ENCODE peak calls at places on chromosomes 4 and X, in ten cellular contexts. H, C, W, I, K, G, O, Y, F and J are unnamed samples. For H3K4me1, the result is how much of the 10 kb centered on the place peaks cover.

GRCh38 chr4:3376266-3376665 is 65.5 kb upstream of the HGFAC start:
- DNase-seq in H (no peak), C (no peak), W (peak), I (no peak), K (no peak), G (no peak), O (no peak), Y (no peak), F (no peak), J (no peak)

GRCh38 chrX:102517331-102517730 is 792 bp upstream of the TMSB15A start:
- DNase-seq in H (no peak), C (peak), W (no peak), I (no peak), K (no peak), G (no peak), O (no peak), Y (no peak), F (peak), J (no peak)

GRCh38 chr4:8721621-8722020 is 129.1 kb downstream of the CPZ start:
- DNase-seq in H (no peak), C (no peak), W (no peak), I (no peak), K (no peak), G (no peak), O (no peak), Y (no peak), F (no peak), J (peak)

GRCh38 chr4:152110780-152111179 is 350.0 kb upstream of the GATB start:
- DNase-seq in H (peak), C (no peak), W (no peak), I (no peak), K (no peak), G (no peak), O (no peak), Y (no peak), F (no peak), J (no peak)

GRCh38 chrX:17448188-17448587 is 73.2 kb downstream of the NHS start:
- DNase-seq in H (no peak), C (no peak), W (no peak), I (no peak), K (no peak), G (no peak), O (no peak), Y (no peak), F (no peak), J (no peak)

GRCh38 chrX:47184486-47184885 is 9.1 kb upstream of the UBA1 start:
- DNase-seq in H (no peak), C (no peak), W (no peak), I (no peak), K (no peak), G (no peak), O (no peak), Y (no peak), F (no peak), J (no peak)

GRCh38 chrX:150329282-150329681 is 33.8 kb upstream of the MAMLD1 start:
- DNase-seq in H (no peak), C (no peak), W (no peak), I (no peak), K (no peak), G (no peak), O (no peak), Y (no peak), F (no peak), J (no peak)

GRCh38 chr4:10605746-10606482 is 78.7 kb downstream of the CLNK start:
- DNase-seq in H (no peak), C (peak), W (no peak), I (no peak), K (no peak), G (no peak), O (no peak), Y (no peak), F (peak), J (no peak)

GRCh38 chrX:17622331-17622730 is 115.0 kb upstream of the SCML1 start:
- DNase-seq in H (no peak), C (no peak), W (no peak), I (no peak), K (no peak), G (no peak), O (no peak), Y (no peak), F (no peak), J (no peak)

GRCh38 chr4:153215976-153216375 is 11.7 kb downstream of the TRIM2 start:
- DNase-seq in H (no peak), C (no peak), W (no peak), I (no peak), K (no peak), G (no peak), O (no peak), Y (no peak), F (no peak), J (no peak)

GRCh38 chr4:135838889-135839288 is 1637.3 kb upstream of the PABPC4L start:
- DNase-seq in H (no peak), C (no peak), W (no peak), I (no peak), K (no peak), G (no peak), O (no peak), Y (no peak), F (peak), J (no peak)

GRCh38 chr4:154467886-154468285 is 23.7 kb downstream of the DCHS2 start:
- DNase-seq in H (no peak), C (peak), W (no peak), I (no peak), K (no peak), G (no peak), O (no peak), Y (no peak), F (no peak), J (no peak)

GRCh38 chr4:112946127-112946526 is 103.3 kb upstream of the ANK2 start:
- DNase-seq in H (no peak), C (no peak), W (no peak), I (no peak), K (no peak), G (no peak), O (no peak), Y (no peak), F (no peak), J (no peak)

GRCh38 chr4:8739820-8740665 is 131.6 kb downstream of the HMX1 start:
- DNase-seq in H (peak), C (no peak), W (peak), I (no peak), K (no peak), G (no peak), O (no peak), Y (peak), F (no peak), J (peak)

GRCh38 chr4:43014266-43014665 is 121.8 kb downstream of the GRXCR1 start:
- DNase-seq in H (no peak), C (no peak), W (no peak), I (no peak), K (no peak), G (no peak), O (no peak), Y (no peak), F (no peak), J (no peak)

GRCh38 chrX:101171883-101172400 is 47.6 kb upstream of the DRP2 start:
- DNase-seq in H (no peak), C (no peak), W (no peak), I (no peak), K (no peak), G (no peak), O (no peak), Y (no peak), F (no peak), J (no peak)

GRCh38 chrX:110418220-110418856 is 59.7 kb downstream of the RTL9 start:
- DNase-seq in H (no peak), C (no peak), W (no peak), I (no peak), K (no peak), G (no peak), O (peak), Y (peak), F (peak), J (no peak)

GRCh38 chr4:139314047-139314800 is 11.9 kb upstream of the NDUFC1 start:
- DNase-seq in H (no peak), C (no peak), W (no peak), I (no peak), K (no peak), G (no peak), O (no peak), Y (no peak), F (no peak), J (no peak)

GRCh38 chrX:119240356-119240755 is 4.3 kb downstream of the PGRMC1 start:
- DNase-seq in H (no peak), C (no peak), W (no peak), I (no peak), K (no peak), G (no peak), O (no peak), Y (no peak), F (no peak), J (no peak)

GRCh38 chr4:123488916-123489315 is 92.3 kb downstream of the SPRY1 start:
- DNase-seq in H (no peak), C (peak), W (no peak), I (no peak), K (no peak), G (no peak), O (no peak), Y (no peak), F (peak), J (no peak)

GRCh38 chr4:108620933-108621905 is 843 bp downstream of the RPL34 start:
- DNase-seq in H (no peak), C (no peak), W (no peak), I (no peak), K (no peak), G (no peak), O (no peak), Y (no peak), F (peak), J (no peak)

DNA sequence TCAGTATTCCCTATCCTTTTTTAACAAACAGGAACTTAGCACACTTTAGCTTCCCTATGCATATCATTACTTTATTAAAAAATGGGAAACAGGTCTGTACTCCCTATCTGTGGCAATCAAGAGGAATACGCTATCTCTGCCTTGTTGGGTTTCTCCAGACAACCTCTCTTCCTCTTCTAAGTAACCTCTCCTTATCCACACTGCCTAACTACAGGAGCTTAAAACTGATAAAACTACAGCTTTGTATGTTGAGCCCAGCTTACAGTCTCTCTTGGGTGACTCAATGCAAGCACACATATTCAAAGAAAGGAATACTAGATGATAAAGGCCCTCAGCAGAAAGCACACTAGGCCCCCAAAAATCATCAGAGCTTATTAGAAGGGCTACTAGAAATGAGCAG is 8.9 kb downstream of the NUP62CL start:
- DNase-seq in H (no peak), C (no peak), W (no peak), I (no peak), K (no peak), G (no peak), O (no peak), Y (no peak), F (no peak), J (no peak)
- H3K4me3 ChIP-seq in H (no peak), C (no peak), W (no peak), I (no peak), K (no peak), G (no peak), O (no peak), Y (no peak), F (no peak), J (no peak)

DNA sequence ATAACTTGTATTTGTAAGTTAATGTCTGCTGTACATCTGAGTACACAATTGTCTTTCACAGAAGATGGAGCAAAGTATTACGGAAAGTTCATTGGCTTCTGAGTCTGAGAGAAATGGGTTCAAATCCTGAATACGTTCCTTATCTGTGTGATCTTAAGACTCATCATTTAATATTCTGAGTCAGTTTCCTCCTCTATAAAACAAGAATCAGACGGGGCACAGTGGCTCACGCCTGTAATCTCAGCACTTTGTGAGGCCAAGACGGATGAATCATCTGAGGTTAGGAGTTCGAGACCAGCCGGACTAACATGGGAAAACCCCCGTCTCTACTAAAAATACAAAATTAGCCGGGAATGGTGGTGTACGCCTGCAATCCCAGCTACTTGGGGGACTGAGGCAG is 57.8 kb downstream of the APBB2 start:
- DNase-seq in H (no peak), C (peak), W (no peak), I (no peak), K (no peak), G (no peak), O (no peak), Y (no peak), F (peak), J (no peak)
- H3K27ac ChIP-seq in H (no peak), C (peak), W (no peak), I (no peak), K (no peak), G (no peak), O (no peak), Y (no peak), F (peak), J (peak)

GRCh38 chr4:146062325-146062715 is 113.2 kb upstream of the LSM6 start:
- DNase-seq in H (no peak), C (no peak), W (no peak), I (no peak), K (no peak), G (no peak), O (no peak), Y (no peak), F (no peak), J (no peak)
- H3K4me1 ChIP-seq in H (under half), C (under half), W (under half), I (under half), K (under half), G (under half), O (under half), Y (under half), F (under half), J (under half)

DNA sequence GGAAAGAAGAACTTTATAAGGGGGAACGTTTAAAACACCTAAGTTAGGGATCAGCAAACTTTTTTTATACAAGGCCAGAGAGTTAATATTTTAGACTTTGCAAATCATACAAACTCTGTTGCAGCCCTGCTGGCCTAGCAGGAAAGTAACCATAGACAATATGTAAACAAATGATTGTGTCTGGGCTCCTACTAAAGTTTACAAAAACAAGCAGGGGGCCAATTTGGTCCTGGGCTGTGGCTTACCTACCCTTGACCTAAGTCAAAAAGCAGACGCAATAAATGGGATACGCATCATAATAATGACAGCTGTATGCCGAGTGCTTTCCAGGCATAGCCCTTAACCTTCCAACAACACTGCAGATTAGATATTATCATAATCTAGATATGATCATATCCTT is 4.9 kb downstream of the TASL start:
- DNase-seq in H (no peak), C (no peak), W (no peak), I (no peak), K (no peak), G (no peak), O (no peak), Y (no peak), F (no peak), J (no peak)
- H3K4me3 ChIP-seq in H (no peak), C (no peak), W (no peak), I (no peak), K (no peak), G (no peak), O (no peak), Y (no peak), F (no peak), J (no peak)

GRCh38 chrX:8845469-8845868 is 44.3 kb upstream of the FAM9A start:
- DNase-seq in H (no peak), C (no peak), W (no peak), I (no peak), K (no peak), G (no peak), O (no peak), Y (no peak), F (no peak), J (no peak)

GRCh38 chrX:8846271-8846670 is 45.1 kb upstream of the FAM9A start:
- DNase-seq in H (no peak), C (no peak), W (no peak), I (no peak), K (no peak), G (no peak), O (no peak), Y (no peak), F (peak), J (no peak)

GRCh38 chrX:8841911-8842310 is 40.7 kb upstream of the FAM9A start:
- DNase-seq in H (no peak), C (no peak), W (no peak), I (no peak), K (no peak), G (no peak), O (no peak), Y (no peak), F (no peak), J (no peak)

GRCh38 chrX:8845060-8845459 is 43.9 kb upstream of the FAM9A start:
- DNase-seq in H (no peak), C (no peak), W (no peak), I (no peak), K (no peak), G (no peak), O (no peak), Y (no peak), F (peak), J (no peak)

DNA sequence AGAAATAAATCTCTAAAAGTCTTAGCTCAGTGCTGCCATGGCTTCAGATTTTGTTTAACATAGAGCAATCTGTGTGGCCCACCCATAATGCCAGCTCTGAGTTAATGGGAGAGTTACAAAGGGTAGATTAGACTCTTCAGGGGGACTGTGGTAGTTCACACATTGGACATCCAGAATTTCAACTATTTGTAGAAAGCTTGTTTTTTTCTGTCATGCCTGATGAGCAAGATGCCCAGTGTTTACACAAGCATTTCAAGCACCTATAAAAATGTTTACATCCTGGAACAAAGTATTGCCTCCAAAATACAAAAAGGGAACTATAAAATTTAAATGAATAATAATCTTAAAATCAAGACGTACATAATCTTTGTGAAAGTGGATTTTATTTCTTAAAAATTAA is 43.0 kb upstream of the FAM9A start:
- DNase-seq in H (no peak), C (no peak), W (no peak), I (no peak), K (no peak), G (no peak), O (no peak), Y (no peak), F (no peak), J (no peak)
- H3K27ac ChIP-seq in H (no peak), C (no peak), W (no peak), I (no peak), K (no peak), G (no peak), O (no peak), Y (no peak), F (no peak), J (no peak)

GRCh38 chrX:41868392-41868977 is 54.9 kb downstream of the CASK start:
- DNase-seq in H (no peak), C (no peak), W (no peak), I (no peak), K (no peak), G (no peak), O (no peak), Y (no peak), F (no peak), J (no peak)
- H3K4me1 ChIP-seq in H (under half), C (under half), W (under half), I (under half), K (under half), G (under half), O (under half), Y (under half), F (under half), J (under half)

DNA sequence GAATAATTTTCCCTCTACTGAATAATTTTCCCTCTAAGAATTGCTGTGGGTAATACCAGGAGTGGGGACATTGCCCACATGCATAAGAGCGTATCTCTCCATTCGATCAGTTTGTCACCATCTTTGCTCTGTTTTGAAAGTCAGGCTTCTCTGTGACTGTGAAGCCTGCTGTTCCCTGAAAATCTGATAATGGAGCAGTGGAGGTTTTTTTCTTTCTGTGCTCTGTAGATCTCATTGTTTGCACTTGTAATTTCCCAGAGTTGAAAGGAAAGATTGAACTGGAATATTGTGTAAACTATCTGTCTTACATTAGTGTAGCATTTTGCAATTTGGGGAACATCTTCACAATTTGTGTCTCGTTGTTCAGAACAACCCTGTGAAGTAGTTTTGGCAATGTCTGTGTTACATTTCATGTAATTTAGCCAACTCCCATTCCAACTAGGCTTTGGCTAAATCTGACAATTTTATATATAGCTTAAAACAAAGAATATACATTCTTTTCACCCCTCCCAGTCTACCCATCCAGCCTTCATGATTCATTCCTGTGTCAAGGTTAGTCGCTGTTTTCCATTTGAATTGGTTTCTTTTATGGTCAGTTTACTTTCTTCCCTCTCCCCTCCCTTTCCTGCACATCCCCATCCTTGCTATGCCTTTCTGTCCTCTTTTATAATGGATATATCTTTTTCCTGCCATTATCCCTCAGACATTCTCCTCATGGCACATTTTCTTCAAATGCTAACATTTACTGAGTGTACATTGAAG is 4.5 kb downstream of the ZXDB start:
- DNase-seq in H (no peak), C (no peak), W (no peak), I (no peak), K (no peak), G (no peak), O (no peak), Y (no peak), F (peak), J (no peak)
- H3K4me3 ChIP-seq in H (peak), C (peak), W (no peak), I (no peak), K (no peak), G (peak), O (no peak), Y (peak), F (peak), J (peak)

GRCh38 chrX:19772759-19773623 is 114.4 kb downstream of the SH3KBP1 start:
- DNase-seq in H (no peak), C (no peak), W (no peak), I (no peak), K (no peak), G (no peak), O (no peak), Y (no peak), F (no peak), J (no peak)
- H3K27ac ChIP-seq in H (peak), C (no peak), W (peak), I (no peak), K (peak), G (no peak), O (no peak), Y (peak), F (peak), J (no peak)

DNA sequence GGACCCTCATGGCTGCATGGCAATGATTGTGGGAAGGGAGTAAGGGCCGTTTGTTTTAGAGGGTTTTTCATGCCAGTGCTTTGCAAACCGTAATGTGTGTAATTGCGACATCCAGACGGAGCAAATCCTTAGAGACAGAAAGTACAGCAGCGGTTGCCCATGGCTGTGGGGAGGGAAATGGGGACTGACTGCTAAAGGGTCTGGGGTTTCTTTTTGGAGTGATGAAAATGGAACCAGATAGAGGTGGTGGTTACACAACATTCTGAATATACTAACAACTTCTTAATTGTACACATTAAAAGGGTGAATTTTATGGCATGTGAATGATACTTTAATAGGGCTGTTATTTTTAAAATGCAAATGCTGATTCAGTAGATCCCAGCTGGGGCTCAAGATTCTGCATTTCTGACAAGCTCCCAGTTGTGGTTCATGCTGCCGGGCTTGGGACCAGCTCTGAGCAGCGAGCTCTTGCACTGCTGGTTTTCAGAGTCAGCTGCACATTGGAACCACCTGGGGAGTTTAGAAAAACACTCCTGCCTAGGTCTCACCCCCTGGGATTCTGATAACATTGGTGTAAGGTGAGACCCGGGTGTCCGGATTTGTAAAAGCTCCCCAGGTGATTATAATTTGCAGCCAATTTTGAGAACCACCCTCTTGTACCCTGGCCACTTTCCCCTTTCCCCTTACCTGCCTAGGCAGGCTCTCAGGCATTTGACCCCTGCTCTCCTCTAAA is 47.7 kb downstream of the PRPS1 start:
- DNase-seq in H (no peak), C (peak), W (no peak), I (no peak), K (no peak), G (peak), O (no peak), Y (no peak), F (peak), J (peak)
- H3K4me1 ChIP-seq in H (under half), C (under half), W (under half), I (half or more), K (half or more), G (under half), O (under half), Y (under half), F (under half), J (under half)